ENCODE peak calls at places on chromosomes 1 and 21, in five cellular contexts. W, B, Z, Q and Y are unnamed samples.

GRCh38 chr1:228015276-228016180 is 8.7 kb downstream of the WNT3A start:
- DNase-seq in Q (no peak), B (no peak), Z (no peak), W (no peak), Y (no peak)

GRCh38 chr1:3389093-3389833 is 65.2 kb upstream of the ARHGEF16 start:
- DNase-seq in B (no peak), Z (no peak), W (no peak), Q (no peak), Y (no peak)

GRCh38 chr1:17741052-17741451 is 14.1 kb upstream of the ACTL8 start:
- DNase-seq in Q (no peak), B (no peak), W (no peak), Z (no peak), Y (no peak)

GRCh38 chr21:36511484-36512227 is 31.7 kb upstream of the CLDN14 start:
- DNase-seq in Z (no peak), Q (no peak), B (no peak), W (no peak), Y (no peak)

GRCh38 chr1:228999776-229000175 is 264.5 kb downstream of the RHOU start:
- DNase-seq in Z (no peak), W (peak), B (no peak), Q (no peak), Y (no peak)

GRCh38 chr21:42019101-42019605 is 9.0 kb upstream of the ZBTB21 start:
- DNase-seq in B (no peak), W (no peak), Q (no peak), Z (no peak), Y (no peak)

GRCh38 chr1:212315907-212316306 is 30.7 kb downstream of the PPP2R5A start:
- DNase-seq in W (no peak), Z (no peak), B (peak), Q (peak), Y (no peak)

GRCh38 chr1:170407601-170408000 is 124.4 kb upstream of the GORAB start:
- DNase-seq in B (no peak), Q (no peak), Z (no peak), W (no peak), Y (no peak)

GRCh38 chr21:45740088-45740440 is 96.5 kb downstream of the PCBP3 start:
- DNase-seq in Q (no peak), Z (no peak), W (no peak), B (no peak), Y (no peak)

GRCh38 chr1:220089650-220090556 is at the start of gene BPNT1:
- DNase-seq in W (peak), Q (peak), B (peak), Z (peak), Y (peak)
- TF ChIP-seq POLR2A in W (peak), Q (peak), B (peak), Z (peak), Y (no peak)

DNA sequence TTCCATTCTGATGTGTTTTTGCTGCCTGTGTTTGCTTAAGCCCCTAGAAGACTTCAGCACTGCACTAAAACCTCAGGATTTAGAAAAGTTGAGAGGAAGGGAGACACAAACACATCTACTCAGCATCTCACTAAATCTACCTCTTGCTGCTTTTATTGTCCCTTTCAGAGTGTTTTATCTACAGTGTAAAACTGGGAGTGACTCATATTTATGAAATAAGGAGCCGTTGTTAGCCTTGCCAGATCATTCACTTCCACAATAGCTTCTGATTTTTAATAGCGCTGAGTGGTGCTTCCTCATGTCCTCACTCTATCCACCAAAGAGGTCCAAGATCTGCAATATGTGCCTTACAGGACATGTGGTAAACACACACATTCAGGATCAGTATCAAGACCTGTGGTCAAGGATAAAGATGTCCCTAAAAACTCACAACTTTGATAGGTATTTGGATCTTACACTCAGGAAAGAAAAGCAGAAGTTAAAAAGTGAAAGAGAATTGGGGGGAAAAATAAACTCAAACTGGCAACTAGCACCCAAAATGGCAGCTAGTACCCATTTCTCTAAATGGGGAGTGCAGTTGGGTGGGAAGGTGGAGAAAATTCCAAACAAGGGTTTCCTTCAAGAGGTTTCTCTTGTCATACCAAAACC is 16.1 kb downstream of the DUSP10 start:
- DNase-seq in B (no peak), Z (no peak), W (no peak), Q (no peak), Y (no peak)
- H3K4me3 ChIP-seq in B (no peak), Z (no peak), W (no peak), Q (no peak), Y (no peak)

DNA sequence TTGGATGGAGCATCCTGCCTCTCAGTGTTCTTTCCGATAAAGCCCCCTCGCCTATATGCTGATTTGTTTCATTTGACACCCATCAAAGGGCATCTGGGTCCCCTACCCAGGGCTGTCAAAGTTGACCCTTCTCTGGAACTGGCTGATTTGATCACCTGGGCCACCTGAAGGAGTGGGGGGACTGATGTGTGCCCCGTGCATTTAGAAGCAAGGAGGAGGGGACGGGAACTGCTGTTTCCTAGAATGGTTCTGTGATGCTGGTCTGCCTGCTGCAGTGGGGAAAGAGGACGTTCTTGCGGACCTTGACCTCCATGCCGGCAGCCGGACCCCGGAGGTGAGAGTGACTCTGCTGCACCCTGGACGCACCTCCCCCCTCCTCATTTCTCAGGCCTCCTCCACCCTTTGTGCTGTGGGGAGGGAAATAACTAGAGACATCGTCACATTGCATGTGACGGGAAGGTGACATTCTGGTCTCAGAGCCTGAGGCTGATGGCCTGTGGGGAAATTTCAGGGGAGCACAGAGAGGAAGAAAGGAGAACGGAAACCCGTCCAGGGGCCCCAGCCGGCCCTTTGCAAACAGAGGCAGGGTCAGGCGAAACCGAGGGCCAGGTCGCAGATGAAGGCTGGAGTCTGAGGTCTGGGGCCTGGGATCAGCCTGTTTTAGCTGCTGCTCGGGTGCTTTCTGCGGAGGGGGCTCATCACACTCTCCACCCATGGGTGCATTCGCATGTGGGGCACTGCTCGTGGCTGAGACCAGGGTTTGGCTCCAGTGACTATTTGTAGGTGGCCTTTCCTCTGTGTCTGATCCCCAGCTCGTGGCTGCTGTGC is 25.7 kb downstream of the CRYAA start:
- DNase-seq in Z (no peak), Q (no peak), B (peak), W (peak), Y (peak)
- TF ChIP-seq CTCF in Z (no peak), Q (no peak), B (no peak), W (no peak), Y (no peak)

DNA sequence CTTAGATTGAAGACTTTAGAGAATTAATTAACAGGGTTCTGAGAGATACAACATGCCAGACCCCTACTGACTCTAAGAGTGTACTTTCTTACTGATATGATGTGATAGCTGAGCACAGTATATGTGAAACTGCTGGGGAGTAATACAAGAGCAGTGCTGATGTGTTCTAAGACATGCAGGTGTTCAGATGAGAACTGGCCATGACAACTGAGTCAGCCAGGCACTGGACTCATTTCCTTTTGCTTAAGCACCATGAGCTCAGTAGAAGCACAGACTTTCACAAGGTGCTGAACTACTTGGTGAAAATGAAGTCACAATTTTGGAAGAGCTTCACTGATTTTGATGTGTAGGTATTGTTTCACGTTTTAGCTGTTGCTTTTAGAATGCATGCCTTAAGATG is 15.9 kb upstream of the POGZ start:
- DNase-seq in B (no peak), Z (no peak), Q (no peak), W (no peak), Y (no peak)
- TF ChIP-seq POLR2A in B (no peak), Z (no peak), Q (no peak), W (no peak), Y (no peak)

DNA sequence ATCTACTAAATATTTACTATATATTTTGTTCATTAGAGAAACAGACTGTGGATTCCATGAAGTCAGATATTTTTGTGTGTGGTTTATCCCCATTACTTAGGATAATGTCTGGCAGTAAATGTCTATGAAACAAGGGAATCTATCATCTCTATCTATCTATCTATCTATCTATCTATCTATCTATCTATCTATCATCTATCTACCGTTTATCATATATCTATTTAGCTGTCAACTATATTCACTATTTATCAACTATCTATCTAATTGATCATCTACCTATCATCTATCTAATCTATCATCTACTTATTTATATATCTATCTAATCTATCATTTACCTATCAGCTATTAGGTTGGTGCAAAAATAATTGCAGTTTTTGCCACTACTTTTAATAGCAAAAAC is 255.7 kb downstream of the GRIK1 start:
- DNase-seq in W (no peak), Q (no peak), B (no peak), Z (no peak), Y (no peak)
- H3K4me3 ChIP-seq in W (no peak), Q (no peak), B (no peak), Z (no peak), Y (no peak)

DNA sequence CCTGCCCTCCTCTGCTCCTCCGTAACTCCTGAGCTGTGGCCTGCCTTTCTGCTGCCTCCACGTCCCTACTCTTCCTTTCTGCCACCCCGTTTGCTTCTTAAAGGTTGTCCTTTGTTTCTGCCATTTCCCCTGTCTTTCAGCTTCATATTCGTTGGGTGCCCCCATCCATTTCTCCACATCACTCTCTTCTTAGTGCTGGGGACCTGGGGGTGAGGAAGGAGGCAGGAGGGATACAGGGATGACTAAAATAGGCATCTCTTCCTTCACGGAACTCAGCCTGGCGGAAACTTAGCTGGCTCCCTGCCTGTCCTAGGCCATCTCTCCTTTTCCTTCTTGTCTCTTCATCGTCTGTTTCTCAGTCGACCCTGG is 67.0 kb upstream of the CD1D start:
- DNase-seq in Q (no peak), Z (no peak), W (no peak), B (no peak), Y (no peak)
- TF ChIP-seq CTCF in Q (no peak), Z (no peak), W (no peak), B (no peak), Y (no peak)

GRCh38 chr1:51791888-51792287 is 86.6 kb downstream of the NRDC start:
- DNase-seq in B (no peak), Z (no peak), Q (no peak), W (no peak), Y (no peak)
- TF ChIP-seq POLR2A in B (no peak), Z (no peak), Q (no peak), W (no peak), Y (no peak)